ENCODE peak calls at places on chromosomes 11 and 22, in five cellular contexts. One of them, this sample, is unnamed.

GRCh38 chr11:128022007-128022368 is 565.4 kb downstream of the ETS1 start:
- DNase-seq in neuronal stem cell: no peak
- DNase-seq in mammary epithelial cell: peak
- DNase-seq in small intestine: no peak
- DNase-seq in DND-41: no peak
- DNase-seq in this sample: no peak

GRCh38 chr11:2561283-2562180 is 116.7 kb downstream of the KCNQ1 start:
- DNase-seq in small intestine: no peak
- DNase-seq in neuronal stem cell: no peak
- DNase-seq in mammary epithelial cell: no peak
- DNase-seq in DND-41: no peak
- DNase-seq in this sample: no peak

GRCh38 chr22:36331912-36332622 is 55.7 kb downstream of the MYH9 start:
- DNase-seq in DND-41: peak
- DNase-seq in small intestine: peak
- DNase-seq in mammary epithelial cell: no peak
- DNase-seq in neuronal stem cell: no peak
- DNase-seq in this sample: peak

GRCh38 chr11:12569499-12570040 is 104.7 kb upstream of the TEAD1 start:
- DNase-seq in small intestine: no peak
- DNase-seq in mammary epithelial cell: no peak
- DNase-seq in neuronal stem cell: no peak
- DNase-seq in DND-41: no peak
- DNase-seq in this sample: no peak

GRCh38 chr11:67633758-67634365 is 4.1 kb upstream of the NUDT8 start:
- DNase-seq in neuronal stem cell: no peak
- DNase-seq in DND-41: no peak
- DNase-seq in small intestine: peak
- DNase-seq in mammary epithelial cell: no peak
- DNase-seq in this sample: no peak

GRCh38 chr11:116278076-116278475 is 494.7 kb downstream of the BUD13 start:
- DNase-seq in neuronal stem cell: no peak
- DNase-seq in small intestine: no peak
- DNase-seq in DND-41: no peak
- DNase-seq in mammary epithelial cell: no peak
- DNase-seq in this sample: no peak

GRCh38 chr11:131661137-131661536 is 290.7 kb downstream of the NTM start:
- DNase-seq in small intestine: no peak
- DNase-seq in DND-41: no peak
- DNase-seq in mammary epithelial cell: no peak
- DNase-seq in neuronal stem cell: no peak
- DNase-seq in this sample: no peak

GRCh38 chr11:129190087-129190486 is 2.0 kb downstream of the ARHGAP32 start:
- DNase-seq in mammary epithelial cell: peak
- DNase-seq in neuronal stem cell: no peak
- DNase-seq in DND-41: no peak
- DNase-seq in small intestine: no peak
- DNase-seq in this sample: no peak

GRCh38 chr11:119339581-119340334 is 925 bp downstream of the C1QTNF5 start:
- DNase-seq in mammary epithelial cell: no peak
- DNase-seq in DND-41: no peak
- DNase-seq in small intestine: peak
- DNase-seq in neuronal stem cell: peak
- DNase-seq in this sample: no peak

GRCh38 chr11:65554842-65555395 is 3.2 kb downstream of the LTBP3 start:
- DNase-seq in neuronal stem cell: no peak
- DNase-seq in DND-41: no peak
- DNase-seq in mammary epithelial cell: no peak
- DNase-seq in small intestine: no peak
- DNase-seq in this sample: no peak

GRCh38 chr11:65557280-65558001 is 718 bp downstream of the LTBP3 start:
- DNase-seq in neuronal stem cell: no peak
- DNase-seq in mammary epithelial cell: no peak
- DNase-seq in DND-41: no peak
- DNase-seq in small intestine: no peak
- DNase-seq in this sample: no peak

GRCh38 chr11:65558002-65558784 is at the start of gene LTBP3:
- DNase-seq in neuronal stem cell: no peak
- DNase-seq in DND-41: peak
- DNase-seq in mammary epithelial cell: peak
- DNase-seq in small intestine: peak
- DNase-seq in this sample: no peak

GRCh38 chr11:65555693-65556231 is 2.4 kb downstream of the LTBP3 start:
- DNase-seq in small intestine: no peak
- DNase-seq in neuronal stem cell: no peak
- DNase-seq in DND-41: no peak
- DNase-seq in mammary epithelial cell: peak
- DNase-seq in this sample: no peak

GRCh38 chr11:65556470-65557279 is 1.5 kb downstream of the LTBP3 start:
- DNase-seq in DND-41: no peak
- DNase-seq in neuronal stem cell: no peak
- DNase-seq in mammary epithelial cell: peak
- DNase-seq in small intestine: no peak
- DNase-seq in this sample: no peak
- H3K27ac ChIP-seq in DND-41: no peak
- H3K27ac ChIP-seq in neuronal stem cell: no peak
- H3K27ac ChIP-seq in mammary epithelial cell: no peak
- H3K27ac ChIP-seq in small intestine: no peak
- H3K27ac ChIP-seq in this sample: peak

GRCh38 chr22:20867179-20868099 is 8.6 kb downstream of the SNAP29 start:
- DNase-seq in mammary epithelial cell: no peak
- DNase-seq in small intestine: peak
- DNase-seq in neuronal stem cell: peak
- DNase-seq in DND-41: no peak
- DNase-seq in this sample: no peak
- H3K4me3 ChIP-seq in mammary epithelial cell: no peak
- H3K4me3 ChIP-seq in small intestine: no peak
- H3K4me3 ChIP-seq in neuronal stem cell: no peak
- H3K4me3 ChIP-seq in DND-41: no peak
- H3K4me3 ChIP-seq in this sample: no peak

GRCh38 chr11:33630936-33631748 is 69.5 kb downstream of the C11orf91 start:
- DNase-seq in DND-41: no peak
- DNase-seq in small intestine: no peak
- DNase-seq in mammary epithelial cell: peak
- DNase-seq in neuronal stem cell: no peak
- DNase-seq in this sample: no peak
- H3K27ac ChIP-seq in DND-41: no peak
- H3K27ac ChIP-seq in small intestine: no peak
- H3K27ac ChIP-seq in mammary epithelial cell: peak
- H3K27ac ChIP-seq in neuronal stem cell: no peak
- H3K27ac ChIP-seq in this sample: no peak

GRCh38 chr11:65542738-65543390 is 15.3 kb downstream of the LTBP3 start:
- DNase-seq in DND-41: no peak
- DNase-seq in neuronal stem cell: no peak
- DNase-seq in small intestine: no peak
- DNase-seq in mammary epithelial cell: no peak
- DNase-seq in this sample: no peak

GRCh38 chr11:65549088-65549487 is 9.1 kb downstream of the LTBP3 start:
- DNase-seq in neuronal stem cell: no peak
- DNase-seq in small intestine: no peak
- DNase-seq in mammary epithelial cell: no peak
- DNase-seq in DND-41: no peak
- DNase-seq in this sample: no peak

GRCh38 chr11:65545853-65546216 is 12.3 kb downstream of the LTBP3 start:
- DNase-seq in mammary epithelial cell: no peak
- DNase-seq in DND-41: no peak
- DNase-seq in neuronal stem cell: no peak
- DNase-seq in small intestine: peak
- DNase-seq in this sample: no peak

GRCh38 chr11:65547446-65548125 is 10.6 kb downstream of the LTBP3 start:
- DNase-seq in mammary epithelial cell: no peak
- DNase-seq in DND-41: no peak
- DNase-seq in neuronal stem cell: no peak
- DNase-seq in small intestine: no peak
- DNase-seq in this sample: peak

DNA sequence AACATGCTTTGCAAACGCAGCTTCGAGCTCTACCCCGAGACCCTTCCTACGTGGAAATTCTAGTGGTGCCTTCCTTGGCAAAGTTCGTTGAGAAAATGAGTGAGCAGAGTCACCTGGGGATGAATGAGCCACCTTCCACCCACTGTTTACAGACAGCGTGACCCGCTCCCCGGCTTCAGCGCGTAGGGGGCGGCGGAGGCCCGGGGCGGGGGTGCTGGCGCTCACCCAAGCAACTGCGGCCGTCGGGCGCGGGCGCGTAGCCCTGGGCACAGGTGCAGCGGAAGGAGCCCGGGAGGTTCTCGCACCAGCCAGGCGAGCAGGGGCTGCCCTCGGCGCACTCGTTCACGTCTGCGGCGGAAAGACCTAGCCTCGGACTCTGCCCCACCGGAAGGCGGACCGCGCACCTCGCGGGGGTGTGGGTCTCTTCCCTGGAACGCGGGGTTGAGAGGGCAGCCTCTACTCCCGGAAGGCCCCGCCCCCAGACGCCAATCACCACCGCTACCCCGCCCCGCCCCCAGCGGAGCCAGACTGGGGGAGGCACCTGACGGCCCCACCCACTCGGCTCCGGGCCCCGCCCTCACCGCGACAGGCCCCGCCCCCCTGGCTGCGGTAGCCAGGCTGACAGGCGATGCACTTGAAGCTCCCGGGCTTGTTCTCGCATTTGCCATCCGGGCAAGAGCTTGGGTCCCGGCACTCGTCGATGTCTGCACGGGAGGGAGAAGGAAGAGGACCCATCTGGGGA is 11.8 kb downstream of the LTBP3 start:
- DNase-seq in neuronal stem cell: peak
- DNase-seq in small intestine: peak
- DNase-seq in mammary epithelial cell: peak
- DNase-seq in DND-41: peak
- DNase-seq in this sample: peak
- H3K4me3 ChIP-seq in neuronal stem cell: no peak
- H3K4me3 ChIP-seq in small intestine: no peak
- H3K4me3 ChIP-seq in mammary epithelial cell: no peak
- H3K4me3 ChIP-seq in DND-41: no peak
- H3K4me3 ChIP-seq in this sample: peak

DNA sequence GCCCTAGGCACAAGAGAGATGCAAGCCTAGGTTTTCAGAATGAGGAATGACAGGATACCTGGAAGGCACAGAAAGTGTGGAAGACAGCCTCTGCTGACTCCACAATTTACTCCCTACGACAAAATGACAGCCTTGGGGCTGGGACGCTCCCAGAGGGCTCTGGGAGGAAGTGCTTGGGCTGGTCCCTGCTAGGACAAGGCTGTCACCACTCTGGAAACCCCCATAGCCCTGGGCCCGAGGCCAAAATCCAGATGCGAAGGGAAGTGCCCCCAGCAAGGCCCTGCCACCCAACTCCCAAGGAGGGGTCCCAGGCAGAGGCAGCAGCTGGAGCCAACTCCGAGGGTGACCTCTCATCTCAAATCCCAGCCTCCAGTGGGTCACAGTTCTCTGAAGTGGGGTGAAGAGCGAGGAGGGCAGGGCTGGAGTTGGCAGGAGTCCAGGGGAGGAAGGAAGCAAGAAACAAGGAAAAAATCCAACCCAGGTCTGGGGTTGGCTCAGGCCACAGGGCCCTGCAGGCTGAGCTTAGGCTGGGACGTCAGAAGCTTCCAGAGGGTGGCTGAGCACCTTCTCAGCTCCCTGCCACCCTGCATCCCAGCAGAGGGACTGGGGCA is 6.3 kb upstream of the CDC42EP2 start:
- DNase-seq in small intestine: peak
- DNase-seq in neuronal stem cell: no peak
- DNase-seq in DND-41: no peak
- DNase-seq in mammary epithelial cell: no peak
- DNase-seq in this sample: no peak
- H3K27ac ChIP-seq in small intestine: no peak
- H3K27ac ChIP-seq in neuronal stem cell: no peak
- H3K27ac ChIP-seq in DND-41: no peak
- H3K27ac ChIP-seq in mammary epithelial cell: no peak
- H3K27ac ChIP-seq in this sample: no peak

DNA sequence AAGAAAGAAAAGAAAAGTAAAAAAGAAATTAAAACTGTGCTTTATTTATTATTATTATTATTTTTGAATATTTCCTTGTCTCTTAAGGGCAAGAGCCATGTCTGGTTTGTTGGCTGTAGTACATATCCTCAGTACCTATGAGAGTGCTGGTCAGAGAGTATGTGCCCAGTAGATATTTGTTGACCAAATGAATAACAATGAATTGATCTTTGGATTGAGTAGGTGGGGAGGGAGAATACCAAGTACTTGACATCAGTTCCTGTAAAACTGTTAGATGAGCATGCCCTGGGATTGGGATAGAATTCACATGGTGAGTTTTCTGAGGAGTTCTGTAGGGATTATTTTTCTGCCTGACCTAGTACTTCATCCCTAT is 11.4 kb downstream of the STIM1 start:
- DNase-seq in mammary epithelial cell: no peak
- DNase-seq in DND-41: no peak
- DNase-seq in neuronal stem cell: no peak
- DNase-seq in small intestine: no peak
- DNase-seq in this sample: no peak
- H3K4me3 ChIP-seq in mammary epithelial cell: no peak
- H3K4me3 ChIP-seq in DND-41: no peak
- H3K4me3 ChIP-seq in neuronal stem cell: no peak
- H3K4me3 ChIP-seq in small intestine: no peak
- H3K4me3 ChIP-seq in this sample: no peak